ENCODE peak calls at places on chromosomes 3 and 15, in six cellular contexts. One of them, this sample, is unnamed.

GRCh38 chr3:19645093-19645492 is 288.9 kb downstream of the EFHB start:
- DNase-seq in AG04449: no peak
- DNase-seq in mucosa of descending colon: no peak
- DNase-seq in neural progenitor cell: no peak
- DNase-seq in astrocyte of the spinal cord: peak; percentile 13
- DNase-seq in NCI-H460: no peak
- DNase-seq in this sample: no peak

GRCh38 chr15:53978248-53978906 is at the start of gene UNC13C:
- DNase-seq in AG04449: no peak
- DNase-seq in mucosa of descending colon: peak; percentile 25
- DNase-seq in neural progenitor cell: peak; percentile 51
- DNase-seq in astrocyte of the spinal cord: no peak
- DNase-seq in NCI-H460: no peak
- DNase-seq in this sample: peak; percentile 57

GRCh38 chr3:71726106-71726505 is 904 bp upstream of the EIF4E3 start:
- DNase-seq in AG04449: no peak
- DNase-seq in mucosa of descending colon: peak; percentile 57
- DNase-seq in neural progenitor cell: no peak
- DNase-seq in astrocyte of the spinal cord: no peak
- DNase-seq in NCI-H460: no peak
- DNase-seq in this sample: no peak

GRCh38 chr15:52349062-52349700 is 53.6 kb upstream of the MYO5C start:
- DNase-seq in AG04449: no peak
- DNase-seq in mucosa of descending colon: no peak
- DNase-seq in neural progenitor cell: no peak
- DNase-seq in astrocyte of the spinal cord: no peak
- DNase-seq in NCI-H460: no peak
- DNase-seq in this sample: no peak

GRCh38 chr3:13528217-13528801 is 20.6 kb upstream of the FBLN2 start:
- DNase-seq in AG04449: no peak
- DNase-seq in mucosa of descending colon: no peak
- DNase-seq in neural progenitor cell: peak; percentile 83
- DNase-seq in astrocyte of the spinal cord: no peak
- DNase-seq in NCI-H460: no peak
- DNase-seq in this sample: peak; percentile 87

GRCh38 chr3:42994595-42994994 is 15.5 kb downstream of the GASK1A start:
- DNase-seq in AG04449: no peak
- DNase-seq in mucosa of descending colon: no peak
- DNase-seq in neural progenitor cell: no peak
- DNase-seq in astrocyte of the spinal cord: no peak
- DNase-seq in NCI-H460: no peak
- DNase-seq in this sample: no peak

GRCh38 chr15:94615688-94616087 is 384.3 kb downstream of the MCTP2 start:
- DNase-seq in AG04449: no peak
- DNase-seq in mucosa of descending colon: no peak
- DNase-seq in neural progenitor cell: no peak
- DNase-seq in astrocyte of the spinal cord: no peak
- DNase-seq in NCI-H460: no peak
- DNase-seq in this sample: no peak

GRCh38 chr3:34183581-34184313 is 385.3 kb downstream of the PDCD6IP start:
- DNase-seq in AG04449: no peak
- DNase-seq in mucosa of descending colon: no peak
- DNase-seq in neural progenitor cell: no peak
- DNase-seq in astrocyte of the spinal cord: no peak
- DNase-seq in NCI-H460: no peak
- DNase-seq in this sample: no peak

GRCh38 chr3:73681610-73682009 is 56.9 kb upstream of the PDZRN3 start:
- DNase-seq in AG04449: no peak
- DNase-seq in mucosa of descending colon: no peak
- DNase-seq in neural progenitor cell: no peak
- DNase-seq in astrocyte of the spinal cord: peak; percentile 56
- DNase-seq in NCI-H460: no peak
- DNase-seq in this sample: no peak

This sample was measured in iPS-NIHi11.